ENCODE peak calls at places on chromosomes 6 and 20, in seven cellular contexts. Z is CD4-positive, alpha-beta memory T cell; X is psoas muscle; P is A673; G is H9; I is keratinocyte; C is effector memory CD4-positive, alpha-beta T cell. O is an unnamed sample. For H3K27me3, the result is how much of the 10 kb centered on the place peaks cover.

GRCh38 chr20:44970243-44970757 is 4.0 kb downstream of the STK4 start:
- DNase-seq in I (no peak), G (no peak), C (no peak), Z (peak), P (no peak), X (no peak), O (no peak)

GRCh38 chr20:62618622-62619529 is 23.4 kb upstream of the SLCO4A1 start:
- DNase-seq in P (peak), G (no peak), I (no peak), X (peak), Z (no peak), C (no peak), O (no peak)

GRCh38 chr6:35736293-35736894 is 438 bp upstream of the ARMC12 start:
- DNase-seq in C (peak), G (peak), P (peak), Z (peak), I (no peak), X (peak), O (peak)

GRCh38 chr20:59603176-59603575 is 1.2 kb upstream of the PHACTR3 start:
- DNase-seq in I (no peak), G (no peak), Z (no peak), P (no peak), X (no peak), C (no peak), O (no peak)

GRCh38 chr6:148559848-148560433 is 186.9 kb upstream of the UST start:
- DNase-seq in X (peak), C (peak), G (peak), P (peak), Z (peak), I (no peak), O (peak)

GRCh38 chr6:154257074-154257473 is 99.5 kb downstream of the IPCEF1 start:
- DNase-seq in Z (no peak), G (no peak), C (no peak), I (no peak), P (no peak), X (no peak), O (no peak)

GRCh38 chr6:113969888-113970807 is 800 bp downstream of the HDAC2 start:
- DNase-seq in X (peak), P (peak), G (peak), I (no peak), C (peak), Z (peak), O (peak)

GRCh38 chr20:10513931-10514575 is 78.9 kb downstream of the SLX4IP start:
- DNase-seq in X (no peak), G (no peak), Z (no peak), P (peak), C (no peak), I (no peak), O (no peak)

GRCh38 chr6:54874349-54875048 is 27.9 kb downstream of the FAM83B start:
- DNase-seq in Z (no peak), P (no peak), G (no peak), C (no peak), I (peak), X (no peak), O (no peak)

GRCh38 chr20:20820104-20820503 is 107.7 kb upstream of the RALGAPA2 start:
- DNase-seq in G (peak), X (no peak), P (peak), Z (no peak), I (no peak), C (no peak), O (no peak)

GRCh38 chr6:149317656-149318571 is at the start of gene TAB2:
- DNase-seq in P (peak), C (peak), G (no peak), I (no peak), Z (peak), X (peak), O (peak)

GRCh38 chr6:168007592-168008338 is 10.3 kb downstream of the KIF25 start:
- DNase-seq in P (peak), G (no peak), I (peak), C (no peak), Z (no peak), X (no peak), O (no peak)

GRCh38 chr6:121436172-121436965 is 923 bp downstream of the GJA1 start:
- DNase-seq in Z (no peak), G (no peak), P (peak), C (no peak), X (no peak), I (no peak), O (no peak)

GRCh38 chr20:25750765-25751696 is 54.4 kb upstream of the ZNF337 start:
- DNase-seq in C (peak), X (peak), G (peak), P (peak), I (peak), Z (peak), O (peak)

GRCh38 chr6:142892254-142893021 is 52.5 kb downstream of the HIVEP2 start:
- DNase-seq in I (no peak), Z (no peak), C (no peak), X (no peak), G (no peak), P (no peak), O (no peak)

GRCh38 chr20:58274384-58274783 is 35.1 kb upstream of the RAB22A start:
- DNase-seq in I (no peak), X (no peak), P (no peak), C (no peak), G (no peak), Z (no peak), O (no peak)

GRCh38 chr6:6230286-6230685 is 90.2 kb downstream of the F13A1 start:
- DNase-seq in G (no peak), P (peak), Z (no peak), I (no peak), X (no peak), C (no peak), O (no peak)

GRCh38 chr20:21465799-21466198 is 48.1 kb downstream of the NKX2-2 start:
- DNase-seq in G (no peak), C (no peak), Z (no peak), P (no peak), X (no peak), I (no peak), O (no peak)

GRCh38 chr20:59013031-59013951 is 5.9 kb upstream of the TUBB1 start:
- DNase-seq in C (no peak), X (no peak), P (no peak), I (no peak), Z (no peak), G (no peak), O (no peak)

GRCh38 chr6:4880373-4880762 is 104.2 kb downstream of the CDYL start:
- DNase-seq in G (no peak), C (no peak), Z (no peak), I (no peak), P (no peak), X (no peak), O (no peak)

GRCh38 chr6:36116066-36116465 is 14.2 kb upstream of the MAPK13 start:
- DNase-seq in G (no peak), I (no peak), Z (no peak), P (no peak), X (no peak), C (no peak), O (no peak)

GRCh38 chr20:51042064-51042463 is 19.2 kb upstream of the KCNG1 start:
- DNase-seq in Z (no peak), I (no peak), P (no peak), X (no peak), G (peak), C (no peak), O (no peak)

GRCh38 chr6:107599043-107599442 is 109.1 kb downstream of the SOBP start:
- DNase-seq in I (no peak), X (no peak), Z (no peak), P (no peak), C (no peak), G (no peak), O (no peak)

GRCh38 chr6:30881987-30882763 is 2.1 kb upstream of the DDR1 start:
- DNase-seq in C (no peak), P (no peak), X (no peak), G (peak), I (no peak), Z (no peak), O (no peak)

GRCh38 chr6:130600880-130601341 is 226.3 kb upstream of the SMLR1 start:
- DNase-seq in P (peak), C (no peak), I (peak), Z (no peak), G (no peak), X (no peak), O (no peak)

GRCh38 chr6:53679446-53679933 is 13.9 kb upstream of the KLHL31 start:
- DNase-seq in X (no peak), G (peak), Z (peak), P (peak), C (no peak), I (no peak), O (no peak)

GRCh38 chr20:4064118-4064962 is 49.0 kb upstream of the RNF24 start:
- DNase-seq in G (peak), I (no peak), C (no peak), Z (no peak), P (peak), X (peak), O (no peak)

GRCh38 chr6:5956939-5957338 is 49.8 kb downstream of the NRN1 start:
- DNase-seq in X (no peak), C (no peak), Z (no peak), I (no peak), P (no peak), G (peak), O (no peak)

GRCh38 chr6:6701864-6702263 is 113.3 kb downstream of the LY86 start:
- DNase-seq in C (no peak), Z (no peak), P (no peak), X (no peak), I (no peak), G (no peak), O (no peak)

GRCh38 chr6:35624341-35625070 is 64.2 kb downstream of the FKBP5 start:
- DNase-seq in X (no peak), P (peak), Z (peak), C (no peak), G (no peak), I (no peak), O (no peak)

GRCh38 chr6:159376443-159377182 is 207.4 kb downstream of the FNDC1 start:
- DNase-seq in Z (no peak), C (no peak), G (no peak), I (no peak), P (no peak), X (no peak), O (no peak)
- H3K27me3 ChIP-seq in Z (under half), C (under half), G (under half), I (under half), P (under half), X (under half), O (under half)

GRCh38 chr6:111710911-111711310 is 105.2 kb upstream of the TRAF3IP2 start:
- DNase-seq in X (no peak), Z (no peak), G (no peak), P (no peak), I (no peak), C (no peak), O (no peak)

GRCh38 chr6:111711476-111711875 is 105.8 kb upstream of the TRAF3IP2 start:
- DNase-seq in G (no peak), I (no peak), P (no peak), X (peak), Z (no peak), C (no peak), O (peak)

GRCh38 chr6:111713196-111713705 is 107.6 kb upstream of the TRAF3IP2 start:
- DNase-seq in I (no peak), Z (no peak), G (no peak), X (no peak), C (no peak), P (no peak), O (no peak)

GRCh38 chr6:111712398-111712797 is 106.7 kb upstream of the TRAF3IP2 start:
- DNase-seq in Z (no peak), G (no peak), I (no peak), X (peak), C (no peak), P (no peak), O (no peak)

DNA sequence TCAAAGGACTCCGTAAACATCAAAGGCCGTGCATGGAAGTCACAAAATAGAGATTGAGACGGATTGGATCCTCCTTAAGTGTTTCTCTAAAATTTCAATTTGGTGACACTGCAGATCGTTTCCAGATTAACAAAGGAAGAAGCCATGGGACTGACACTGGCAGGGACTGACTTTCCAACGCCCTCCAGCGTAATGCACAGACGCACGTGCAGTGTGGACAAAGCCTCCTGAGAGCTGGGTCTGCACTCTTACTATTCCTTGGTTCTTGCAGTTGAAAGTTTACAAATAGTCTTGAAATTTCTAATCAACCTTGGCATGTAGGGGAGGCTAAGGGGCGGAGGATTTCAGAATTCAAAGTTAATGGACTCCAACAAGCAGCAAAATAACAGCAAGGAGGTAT is 106.3 kb upstream of the TRAF3IP2 start:
- DNase-seq in G (no peak), Z (no peak), X (no peak), C (no peak), I (no peak), P (no peak), O (no peak)
- H3K27ac ChIP-seq in G (no peak), Z (peak), X (no peak), C (no peak), I (no peak), P (no peak), O (peak)

GRCh38 chr6:13800615-13801014 is 13.7 kb downstream of the MCUR1 start:
- DNase-seq in P (no peak), Z (no peak), X (no peak), I (no peak), C (no peak), G (no peak), O (no peak)
- H3K27me3 ChIP-seq in P (under half), Z (under half), X (under half), I (under half), C (under half), G (under half), O (under half)

GRCh38 chr20:24586523-24586840 is 117.1 kb downstream of the SYNDIG1 start:
- DNase-seq in X (no peak), Z (no peak), I (no peak), C (no peak), P (no peak), G (no peak), O (no peak)
- H3K27ac ChIP-seq in X (no peak), Z (no peak), I (no peak), C (no peak), P (no peak), G (no peak), O (peak)

GRCh38 chr20:56631990-56632327 is 2.9 kb downstream of the TFAP2C start:
- DNase-seq in X (no peak), I (no peak), G (no peak), C (no peak), Z (no peak), P (no peak), O (no peak)
- H3K27me3 ChIP-seq in X (under half), I (under half), G (under half), C (under half), Z (under half), P (half or more), O (half or more)

GRCh38 chr6:27591660-27592059 is 118.8 kb upstream of the ZNF184 start:
- DNase-seq in Z (no peak), X (no peak), I (no peak), P (peak), C (no peak), G (peak), O (no peak)
- H3K27ac ChIP-seq in Z (no peak), X (no peak), I (no peak), P (no peak), C (no peak), G (no peak), O (no peak)

DNA sequence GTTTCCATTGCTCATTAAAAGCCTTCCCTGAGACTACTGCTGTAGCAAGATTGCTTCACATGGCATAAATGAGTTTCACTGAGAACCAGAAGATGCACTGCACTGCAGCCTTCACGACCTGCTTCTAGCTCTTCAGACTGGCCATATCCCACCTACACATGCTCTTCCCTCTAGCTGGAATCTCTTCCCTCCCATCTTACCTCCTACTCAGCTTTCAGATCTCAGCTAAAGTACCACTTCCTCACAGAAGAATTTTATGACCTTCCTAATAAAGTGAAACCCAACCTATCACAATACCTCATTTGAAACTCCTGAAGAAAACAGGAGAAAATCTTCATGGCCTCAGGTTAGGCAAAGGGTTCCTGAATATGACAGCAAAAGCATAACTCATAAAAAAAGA is 99.9 kb downstream of the DTNBP1 start:
- DNase-seq in G (no peak), I (no peak), P (no peak), Z (no peak), C (no peak), X (no peak), O (no peak)
- H3K27me3 ChIP-seq in G (under half), I (under half), P (under half), Z (under half), C (under half), X (under half), O (under half)

GRCh38 chr6:139941826-139942225 is 567.4 kb upstream of the CITED2 start:
- DNase-seq in P (no peak), I (no peak), G (no peak), Z (no peak), C (no peak), X (no peak), O (no peak)

GRCh38 chr6:139944131-139944530 is 569.7 kb upstream of the CITED2 start:
- DNase-seq in I (no peak), Z (no peak), G (no peak), C (no peak), X (no peak), P (peak), O (no peak)

GRCh38 chr6:139942333-139942732 is 567.9 kb upstream of the CITED2 start:
- DNase-seq in Z (no peak), P (no peak), C (no peak), G (no peak), X (no peak), I (no peak), O (no peak)

GRCh38 chr6:139944976-139945375 is 570.5 kb upstream of the CITED2 start:
- DNase-seq in X (no peak), I (no peak), C (no peak), Z (no peak), P (no peak), G (no peak), O (no peak)

GRCh38 chr6:139943391-139943790 is 568.9 kb upstream of the CITED2 start:
- DNase-seq in X (no peak), P (peak), Z (no peak), C (no peak), G (no peak), I (no peak), O (no peak)
- H3K27ac ChIP-seq in X (no peak), P (peak), Z (no peak), C (no peak), G (no peak), I (no peak), O (no peak)